ENCODE peak calls at places on chromosomes 5 and 9, in seven cellular contexts. W, J, H, F, A, U and E are unnamed samples.

GRCh38 chr5:38789134-38789533 is 56.7 kb upstream of the OSMR start:
- DNase-seq in H (no peak), W (no peak), A (no peak), U (no peak), F (no peak), J (no peak), E (no peak)

GRCh38 chr9:83384214-83384613 is 154.0 kb downstream of the FRMD3 start:
- DNase-seq in H (no peak), W (no peak), J (no peak), A (no peak), U (no peak), F (no peak), E (no peak)

GRCh38 chr5:81409845-81410369 is 16.0 kb upstream of the ACOT12 start:
- DNase-seq in J (no peak), W (no peak), A (no peak), F (no peak), U (no peak), H (no peak), E (no peak)

GRCh38 chr5:131622633-131623032 is 12.4 kb downstream of the RAPGEF6 start:
- DNase-seq in U (no peak), A (no peak), H (no peak), W (no peak), F (no peak), J (no peak), E (no peak)

GRCh38 chr9:136257381-136258298 is 12.0 kb upstream of the QSOX2 start:
- DNase-seq in U (no peak), H (no peak), F (no peak), A (no peak), W (no peak), J (no peak), E (no peak)

GRCh38 chr5:128681764-128682664 is 144.0 kb upstream of the FBN2 start:
- DNase-seq in W (no peak), H (no peak), A (no peak), U (peak), F (no peak), J (no peak), E (no peak)

GRCh38 chr9:85741875-85742629 is at the start of gene AGTPBP1:
- DNase-seq in H (peak), J (peak), A (peak), W (peak), U (peak), F (peak), E (peak)

GRCh38 chr9:69168709-69169217 is 5.3 kb upstream of the TJP2 start:
- DNase-seq in J (peak), W (peak), H (no peak), U (peak), A (peak), F (peak), E (no peak)

GRCh38 chr9:73118898-73119554 is 32.6 kb upstream of the ANXA1 start:
- DNase-seq in W (no peak), H (no peak), F (no peak), J (no peak), U (peak), A (no peak), E (no peak)

GRCh38 chr5:174464504-174465165 is 259.7 kb upstream of the MSX2 start:
- DNase-seq in U (no peak), W (no peak), A (no peak), J (no peak), F (no peak), H (no peak), E (no peak)
- TF ChIP-seq CTCF in U (no peak), W (no peak), A (no peak), J (no peak), F (no peak), H (peak), E (no peak)

DNA sequence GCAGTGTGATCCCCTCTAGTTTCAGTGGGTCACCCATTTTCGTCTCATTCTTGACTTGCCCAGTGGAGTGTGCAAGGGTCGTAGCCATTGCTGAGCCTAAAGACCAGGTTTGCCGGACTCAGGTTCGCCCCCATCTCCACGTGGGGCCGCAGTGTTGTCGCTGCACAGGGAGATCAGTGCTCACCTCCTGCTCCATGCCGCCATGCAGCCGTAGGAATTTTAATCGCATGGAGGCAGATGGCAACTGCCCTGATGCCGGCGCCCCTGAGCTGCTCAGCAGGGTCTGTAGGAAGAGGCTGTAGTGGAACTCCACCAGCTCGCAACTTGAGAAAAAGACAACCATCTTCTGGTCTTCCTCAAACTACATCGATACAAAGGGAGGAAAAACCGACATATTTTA is 24.1 kb downstream of the DDX31 start:
- DNase-seq in W (no peak), H (no peak), F (no peak), J (no peak), A (no peak), U (no peak), E (no peak)
- TF ChIP-seq CTCF in W (no peak), H (no peak), F (no peak), J (no peak), A (no peak), U (no peak), E (no peak)

GRCh38 chr5:180117378-180117725 is 45.8 kb upstream of the RNF130 start:
- DNase-seq in U (no peak), A (no peak), W (no peak), H (no peak), J (no peak), F (no peak), E (no peak)

GRCh38 chr5:180115326-180116076 is 43.9 kb upstream of the RNF130 start:
- DNase-seq in F (no peak), H (no peak), J (no peak), W (peak), U (peak), A (no peak), E (no peak)

GRCh38 chr5:180118391-180118791 is 46.8 kb upstream of the RNF130 start:
- DNase-seq in A (no peak), J (no peak), F (no peak), U (no peak), W (peak), H (no peak), E (no peak)

GRCh38 chr5:180116077-180116375 is 44.5 kb upstream of the RNF130 start:
- DNase-seq in F (no peak), A (no peak), U (peak), W (peak), H (no peak), J (no peak), E (no peak)

GRCh38 chr5:180116441-180117377 is 45.1 kb upstream of the RNF130 start:
- DNase-seq in H (no peak), F (no peak), J (no peak), A (no peak), W (peak), U (peak), E (no peak)
- TF ChIP-seq CTCF in H (no peak), F (no peak), J (no peak), A (no peak), W (peak), U (peak), E (no peak)

GRCh38 chr9:98253563-98253962 is 1.9 kb downstream of the TBC1D2 start:
- DNase-seq in W (no peak), H (no peak), A (no peak), U (no peak), J (no peak), F (no peak), E (no peak)

GRCh38 chr9:98256632-98257218 is 1.3 kb upstream of the TBC1D2 start:
- DNase-seq in A (no peak), U (no peak), J (no peak), F (no peak), H (no peak), W (no peak), E (no peak)

GRCh38 chr9:98254236-98255063 is 999 bp downstream of the TBC1D2 start:
- DNase-seq in H (no peak), W (no peak), J (no peak), U (no peak), F (no peak), A (no peak), E (no peak)

GRCh38 chr9:98255064-98255577 is 328 bp downstream of the TBC1D2 start:
- DNase-seq in F (no peak), U (no peak), A (peak), W (no peak), H (no peak), J (no peak), E (no peak)

GRCh38 chr9:98255578-98256296 is at the start of gene TBC1D2:
- DNase-seq in W (peak), A (peak), H (peak), F (peak), U (peak), J (peak), E (peak)
- TF ChIP-seq CTCF in W (peak), A (no peak), H (peak), F (no peak), U (peak), J (no peak), E (peak)